ENCODE peak calls at places on chromosome 12, in four cellular contexts. K is astrocyte, I is Panc1, W is bronchial epithelial cell. G is an unnamed sample. For H3K27me3, the result is how much of the 10 kb centered on the place peaks cover.

GRCh38 chr12:68352067-68352466 is 19.9 kb upstream of the MDM1 start:
- DNase-seq in I (no peak), K (no peak), W (peak), G (no peak)

GRCh38 chr12:130051900-130052299 is 110.4 kb upstream of the FZD10 start:
- DNase-seq in I (no peak), W (no peak), K (no peak), G (no peak)

GRCh38 chr12:13124661-13125505 is 21.4 kb upstream of the GSG1 start:
- DNase-seq in K (peak), I (no peak), W (peak), G (no peak)

GRCh38 chr12:12008232-12008850 is 62.4 kb upstream of the BCL2L14 start:
- DNase-seq in W (no peak), I (no peak), K (peak), G (no peak)

GRCh38 chr12:67501362-67501761 is 147.2 kb upstream of the DYRK2 start:
- DNase-seq in W (no peak), K (no peak), I (no peak), G (no peak)

GRCh38 chr12:2168808-2169207 is 116.0 kb downstream of the CACNA1C start:
- DNase-seq in K (peak), I (no peak), W (peak), G (peak)

GRCh38 chr12:108801736-108802665 is 55.4 kb downstream of the SSH1 start:
- DNase-seq in K (peak), W (no peak), I (no peak), G (peak)

GRCh38 chr12:11785722-11786121 is 136.2 kb downstream of the ETV6 start:
- DNase-seq in K (peak), W (peak), I (no peak), G (peak)

GRCh38 chr12:106094304-106094703 is 44.5 kb downstream of the NUAK1 start:
- DNase-seq in I (no peak), W (peak), K (no peak), G (no peak)

GRCh38 chr12:122891661-122892525 is 4.0 kb downstream of the VPS37B start:
- DNase-seq in K (peak), W (peak), I (no peak), G (peak)

GRCh38 chr12:110932048-110932447 is 11.7 kb upstream of the MYL2 start:
- DNase-seq in W (no peak), K (no peak), I (no peak), G (no peak)

GRCh38 chr12:18683603-18684002 is 54.2 kb downstream of the PLCZ1 start:
- DNase-seq in W (peak), K (peak), I (no peak), G (no peak)

GRCh38 chr12:96258451-96258933 is 64.3 kb downstream of the ELK3 start:
- DNase-seq in K (peak), I (no peak), W (no peak), G (peak)

GRCh38 chr12:102063066-102063465 is 1.3 kb upstream of the WASHC3 start:
- DNase-seq in K (no peak), W (no peak), I (no peak), G (no peak)

GRCh38 chr12:46926536-46926935 is 100.7 kb upstream of the SLC38A4 start:
- DNase-seq in I (no peak), K (no peak), W (no peak), G (no peak)

GRCh38 chr12:97061164-97061563 is 154.1 kb downstream of the NEDD1 start:
- DNase-seq in I (no peak), K (no peak), W (no peak), G (no peak)

GRCh38 chr12:91417649-91418048 is 235.0 kb upstream of the DCN start:
- DNase-seq in I (no peak), W (peak), K (no peak), G (no peak)

GRCh38 chr12:34336619-34337465 is 314.5 kb downstream of the ALG10 start:
- DNase-seq in W (no peak), I (no peak), K (no peak), G (no peak)

GRCh38 chr12:90460681-90461080 is 494.3 kb downstream of the CCER1 start:
- DNase-seq in I (no peak), K (no peak), W (peak), G (peak)

GRCh38 chr12:93181396-93181965 is 196.2 kb upstream of the NUDT4 start:
- DNase-seq in K (peak), W (no peak), I (no peak), G (no peak)

GRCh38 chr12:68163546-68164210 is 4.1 kb upstream of the IFNG start:
- DNase-seq in I (no peak), K (no peak), W (no peak), G (no peak)

GRCh38 chr12:38664661-38665269 is 240.6 kb downstream of the CPNE8 start:
- DNase-seq in W (peak), K (no peak), I (no peak), G (no peak)

GRCh38 chr12:109510196-109510595 is 32.8 kb downstream of the UBE3B start:
- DNase-seq in K (no peak), W (no peak), I (no peak), G (no peak)

GRCh38 chr12:64273527-64274403 is 51.7 kb upstream of the KICS2 start:
- DNase-seq in I (no peak), K (no peak), W (peak), G (no peak)

GRCh38 chr12:26845984-26846383 is 13.0 kb upstream of the ITPR2 start:
- DNase-seq in W (peak), I (no peak), K (peak), G (no peak)

GRCh38 chr12:113788020-113788856 is 177.9 kb downstream of the RBM19 start:
- DNase-seq in K (no peak), I (no peak), W (peak), G (peak)

GRCh38 chr12:121981456-121981855 is 40.2 kb upstream of the BCL7A start:
- DNase-seq in W (no peak), I (no peak), K (no peak), G (no peak)

GRCh38 chr12:14950982-14951746 is 10.2 kb downstream of the ARHGDIB start:
- DNase-seq in K (no peak), W (peak), I (no peak), G (no peak)

GRCh38 chr12:53931844-53932581 is 6.6 kb upstream of the HOXC13 start:
- DNase-seq in W (no peak), I (no peak), K (no peak), G (no peak)
- H3K27me3 ChIP-seq in W (half or more), I (under half), K (half or more), G (under half)

GRCh38 chr12:104213952-104214351 is 1.6 kb upstream of the TXNRD1 start:
- DNase-seq in W (no peak), I (no peak), K (peak), G (peak)

GRCh38 chr12:104218935-104219334 is 3.4 kb downstream of the TXNRD1 start:
- DNase-seq in I (no peak), W (peak), K (peak), G (peak)

GRCh38 chr12:104216461-104217058 is 981 bp downstream of the TXNRD1 start:
- DNase-seq in K (no peak), I (no peak), W (no peak), G (no peak)

GRCh38 chr12:104212516-104212915 is 3.1 kb upstream of the TXNRD1 start:
- DNase-seq in W (no peak), K (no peak), I (no peak), G (no peak)

DNA sequence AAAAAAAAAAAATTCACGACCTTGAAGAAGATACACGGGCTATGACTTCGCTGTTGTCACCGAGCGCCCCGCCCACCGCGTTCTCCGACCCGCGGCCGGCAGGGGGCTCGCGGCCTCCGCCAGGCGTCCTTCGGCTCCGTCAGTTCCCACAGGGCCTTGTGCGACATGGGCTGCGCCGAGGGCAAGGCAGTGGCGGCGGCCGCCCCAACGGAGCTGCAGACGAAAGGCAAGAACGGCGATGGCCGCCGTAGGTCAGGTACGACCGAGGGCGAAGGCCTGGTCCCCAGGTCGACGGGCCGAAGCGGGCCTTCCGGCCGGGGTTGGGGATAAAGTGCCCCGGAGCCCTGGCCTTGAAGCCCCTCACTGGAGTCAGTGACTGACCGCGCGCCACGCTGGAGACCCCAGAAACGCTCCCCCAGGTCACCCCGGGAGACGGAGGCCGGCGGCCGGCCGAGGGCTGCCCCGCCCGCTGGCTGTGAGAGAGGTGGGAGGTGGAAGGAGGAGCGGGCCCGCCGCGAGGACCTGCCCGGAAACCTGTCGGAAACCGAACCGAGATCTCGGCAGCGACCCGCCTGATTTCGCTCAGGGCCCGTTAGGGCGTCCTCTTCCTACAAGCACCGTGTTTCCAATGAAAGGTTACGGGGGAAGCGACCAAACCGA is at the start of gene TXNRD1:
- DNase-seq in I (peak), W (peak), K (peak), G (peak)
- H3K4me3 ChIP-seq in I (peak), W (peak), K (peak), G (peak)

DNA sequence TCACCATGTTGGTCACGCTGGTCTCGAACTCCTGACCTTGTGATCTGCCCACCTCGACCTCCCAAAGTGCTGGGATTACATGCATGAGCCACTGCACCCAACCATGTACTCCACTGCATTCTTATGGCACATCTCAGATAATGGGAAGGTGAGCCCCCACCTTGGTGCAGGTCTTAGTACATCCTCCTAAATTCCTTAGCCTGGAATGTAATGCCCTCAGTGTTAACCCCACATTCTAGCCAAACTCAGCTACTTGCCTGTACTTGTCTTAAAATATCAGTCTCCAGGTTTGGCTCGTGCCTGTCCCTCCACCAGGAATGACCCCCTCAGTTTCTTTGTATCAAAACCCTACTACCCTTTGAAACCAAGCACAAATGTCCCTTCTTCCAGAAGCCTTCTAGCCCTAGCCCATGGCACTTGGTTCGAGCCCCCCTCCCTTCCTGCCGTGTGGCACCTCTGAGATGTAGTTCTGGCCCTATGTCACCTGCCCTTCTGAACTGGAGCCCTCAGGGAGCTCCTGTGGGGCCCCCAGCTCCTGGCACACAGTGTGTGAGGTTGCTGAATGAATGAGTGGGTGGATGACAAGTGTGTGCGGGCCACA is 8.4 kb downstream of the KCNH3 start:
- DNase-seq in K (no peak), I (no peak), W (peak), G (no peak)
- H3K27me3 ChIP-seq in K (under half), I (under half), W (under half), G (under half)

GRCh38 chr12:49200882-49201594 is 12.2 kb upstream of the TUBA1A start:
- DNase-seq in I (peak), K (peak), W (peak), G (no peak)
- H3K4me3 ChIP-seq in I (no peak), K (peak), W (no peak), G (no peak)

GRCh38 chr12:107319536-107320030 is 226.2 kb upstream of the CRY1 start:
- DNase-seq in W (no peak), K (no peak), I (no peak), G (no peak)
- H3K27me3 ChIP-seq in W (under half), K (under half), I (under half), G (under half)

DNA sequence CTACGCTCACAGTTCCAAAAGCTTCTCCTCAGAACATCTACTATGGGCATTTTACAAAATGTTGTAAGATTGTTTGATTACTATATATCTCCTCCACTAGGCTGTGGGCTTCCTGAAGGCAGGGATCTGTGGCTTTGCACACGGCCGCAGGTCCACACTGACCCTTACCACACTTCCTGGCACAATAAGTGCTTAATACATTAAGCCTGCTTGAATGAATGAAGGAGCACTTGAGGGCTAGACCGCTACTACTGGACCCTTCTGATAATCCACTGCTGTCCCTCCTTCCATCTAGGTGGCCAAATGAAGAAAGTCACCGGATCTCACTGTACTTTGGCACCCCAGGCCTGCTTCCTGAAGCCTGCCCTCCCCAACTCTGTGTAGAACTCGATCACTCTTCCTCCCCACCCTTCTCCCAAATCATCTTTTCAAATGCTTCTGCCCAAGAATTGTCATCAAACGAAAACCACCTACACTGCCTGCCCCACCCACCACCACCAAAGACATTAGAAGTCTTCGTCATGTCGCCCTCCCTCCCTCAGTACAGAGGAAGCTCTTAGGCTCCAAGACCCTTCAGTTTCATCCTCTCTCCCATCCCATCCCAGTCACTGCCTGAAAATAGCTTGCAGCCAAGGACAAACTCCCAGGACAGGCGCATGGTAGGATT is 596 bp upstream of the ZBTB39 start:
- DNase-seq in I (no peak), W (no peak), K (no peak), G (no peak)
- H3K4me3 ChIP-seq in I (peak), W (peak), K (peak), G (peak)

DNA sequence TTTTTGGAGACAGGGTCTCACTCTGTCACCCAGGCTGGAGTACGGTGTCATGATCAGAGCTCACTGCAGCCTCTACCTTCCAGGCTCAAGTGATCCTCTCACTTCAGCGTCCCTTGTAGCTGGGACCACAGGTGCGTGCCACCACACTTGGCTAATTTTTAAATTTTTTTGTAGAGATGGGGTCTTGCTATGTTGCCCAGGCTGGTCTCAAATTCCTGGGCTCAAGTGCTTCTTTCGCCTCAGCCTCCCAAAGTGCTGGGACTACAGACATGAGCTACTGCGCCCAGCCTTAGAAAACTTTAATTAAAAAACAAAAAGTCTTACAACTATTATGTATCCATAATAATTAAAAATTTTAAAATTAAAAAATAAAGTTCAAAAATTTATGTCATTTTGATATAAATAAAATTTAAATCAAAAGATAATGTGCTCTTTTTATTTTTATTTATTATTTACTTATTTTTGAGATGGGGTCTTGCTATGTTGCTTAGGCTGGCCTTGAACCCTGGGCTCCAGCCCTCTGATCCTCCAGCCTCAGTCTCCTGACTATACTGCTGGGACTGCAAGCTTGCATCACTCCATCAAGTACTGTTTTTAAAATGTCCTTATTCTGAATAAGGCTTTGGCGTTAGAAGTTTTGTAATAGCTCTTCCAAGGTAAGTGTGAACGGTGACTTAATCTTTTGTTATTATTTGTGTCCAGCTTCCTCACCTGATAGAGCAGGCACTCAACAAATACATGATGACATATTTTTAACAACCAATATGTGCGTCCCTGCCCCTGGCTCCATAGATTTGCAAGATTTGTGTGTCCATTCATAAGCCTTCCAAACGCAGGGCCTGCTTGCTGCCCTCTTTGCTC is 1.6 kb downstream of the C1RL start:
- DNase-seq in I (no peak), W (peak), K (no peak), G (no peak)
- H3K27me3 ChIP-seq in I (under half), W (under half), K (under half), G (under half)

GRCh38 chr12:70247653-70248199 is 4.5 kb downstream of the CNOT2 start:
- DNase-seq in K (no peak), I (no peak), W (no peak), G (no peak)
- H3K4me3 ChIP-seq in K (no peak), I (no peak), W (no peak), G (no peak)

GRCh38 chr12:62320054-62320453 is 59.9 kb downstream of the USP15 start:
- DNase-seq in W (no peak), I (no peak), K (no peak), G (no peak)
- H3K27me3 ChIP-seq in W (under half), I (under half), K (under half), G (under half)